ENCODE peak calls at places on chromosomes 11 and 22, in six cellular contexts. O is stimulated activated CD8-positive, alpha-beta memory T cell treated with anti-CD3 and anti-CD28 coated beads, Interleukin-4, amount 100 ng/mL, for 4 hours; H is stimulated activated CD4-positive, alpha-beta T cell treated with anti-CD3 and anti-CD28 coated beads, Interleukin-1b, Interleukin-23, amount 100 ng/mL, for 4 hours; C is HCEC 1CT; E is occipital lobe; P is psoas muscle. M is an unnamed sample.
A peak's percentile ranks its signal among the peaks of the same experiment; 100 is the strongest.

GRCh38 chr22:49735411-49736311 is 92.0 kb downstream of the BRD1 start:
- DNase-seq in O (no peak), H (no peak), C (no peak), E (no peak), P (no peak), M (no peak)

GRCh38 chr22:43698403-43698802 is 113.7 kb downstream of the EFCAB6 start:
- DNase-seq in O (no peak), H (no peak), C (no peak), E (no peak), P (no peak), M (no peak)

GRCh38 chr22:41664490-41664889 is 24.2 kb downstream of the SNU13 start:
- DNase-seq in O (no peak), H (no peak), C (no peak), E (no peak), P (no peak), M (no peak)

GRCh38 chr11:12528487-12528886 is 145.7 kb upstream of the TEAD1 start:
- DNase-seq in O (no peak), H (no peak), C (no peak), E (no peak), P (no peak), M (no peak)

GRCh38 chr11:68127791-68128681 is 6.8 kb upstream of the CHKA start:
- DNase-seq in O (no peak), H (no peak), C (no peak), E (no peak), P (peak; percentile 46), M (peak; percentile 69)

GRCh38 chr11:70527046-70527395 is 128.7 kb downstream of the CTTN start:
- DNase-seq in O (no peak), H (no peak), C (no peak), E (no peak), P (no peak), M (no peak)

GRCh38 chr11:64294665-64295289 is 3.7 kb downstream of the KCNK4 start:
- DNase-seq in O (no peak), H (no peak), C (no peak), E (no peak), P (no peak), M (no peak)

GRCh38 chr22:46835693-46836092 is 73.2 kb downstream of the TBC1D22A start:
- DNase-seq in O (no peak), H (no peak), C (no peak), E (no peak), P (no peak), M (no peak)

GRCh38 chr11:72812604-72812967 is 1.6 kb upstream of the ATG16L2 start:
- DNase-seq in O (no peak), H (no peak), C (no peak), E (no peak), P (no peak), M (no peak)

GRCh38 chr11:106840993-106841392 is 177.3 kb downstream of the GUCY1A2 start:
- DNase-seq in O (no peak), H (no peak), C (no peak), E (no peak), P (no peak), M (no peak)

GRCh38 chr11:88292156-88292844 is 45.2 kb downstream of the CTSC start:
- DNase-seq in O (no peak), H (no peak), C (peak; percentile 28), E (no peak), P (no peak), M (no peak)

GRCh38 chr22:45441158-45441557 is 27.7 kb downstream of the RIBC2 start:
- DNase-seq in O (no peak), H (peak; percentile 4), C (peak; percentile 68), E (peak; percentile 6), P (peak; percentile 46), M (peak; percentile 65)

GRCh38 chr11:110467556-110467955 is 37.8 kb downstream of the FDX1 start:
- DNase-seq in O (no peak), H (no peak), C (no peak), E (no peak), P (no peak), M (no peak)

GRCh38 chr22:23767673-23768548 is at the start of gene CHCHD10:
- DNase-seq in O (peak; percentile 40), H (peak; percentile 74), C (peak; percentile 67), E (peak; percentile 78), P (peak; percentile 89), M (peak; percentile 91)

GRCh38 chr11:15695096-15695721 is 580.5 kb downstream of the INSC start:
- DNase-seq in O (no peak), H (no peak), C (no peak), E (no peak), P (no peak), M (no peak)

GRCh38 chr11:86464509-86465221 is 90.0 kb downstream of the CCDC81 start:
- DNase-seq in O (no peak), H (no peak), C (no peak), E (no peak), P (no peak), M (no peak)

GRCh38 chr22:43269325-43270040 is 73.7 kb downstream of the SCUBE1 start:
- DNase-seq in O (no peak), H (no peak), C (no peak), E (no peak), P (no peak), M (no peak)

GRCh38 chr22:30240541-30241417 is 5.8 kb downstream of the LIF start:
- DNase-seq in O (no peak), H (no peak), C (no peak), E (no peak), P (no peak), M (no peak)

GRCh38 chr22:18070041-18070440 is 7.7 kb upstream of the PEX26 start:
- DNase-seq in O (no peak), H (no peak), C (no peak), E (no peak), P (no peak), M (no peak)

GRCh38 chr11:76317296-76317695 is 63.6 kb downstream of the THAP12 start:
- DNase-seq in O (no peak), H (no peak), C (no peak), E (no peak), P (no peak), M (no peak)

GRCh38 chr11:126175261-126175885 is 36.1 kb downstream of the RPUSD4 start:
- DNase-seq in O (no peak), H (no peak), C (no peak), E (no peak), P (peak; percentile 54), M (no peak)

M was measured in Ammon's horn.